ENCODE peak calls at places on chromosomes 1 and 21, in four cellular contexts. R is testis, O is right lobe of liver, S is adrenal gland. J is an unnamed sample.

GRCh38 chr21:28636988-28637691 is 355.5 kb downstream of the LTN1 start:
- DNase-seq in O (no peak), R (no peak), S (no peak), J (no peak)

GRCh38 chr1:181083842-181084605 is 4.5 kb upstream of the IER5 start:
- DNase-seq in S (peak; percentile 86), R (peak; percentile 66), O (peak; percentile 63), J (peak; percentile 79)

GRCh38 chr1:44584167-44584566 is 90.1 kb downstream of the TMEM53 start:
- DNase-seq in O (no peak), S (no peak), R (no peak), J (no peak)

GRCh38 chr1:109722920-109723319 is 10.9 kb downstream of the GSTM5 start:
- DNase-seq in O (no peak), R (no peak), S (no peak), J (no peak)

GRCh38 chr21:32226444-32226843 is 52.4 kb downstream of the MIS18A start:
- DNase-seq in R (no peak), O (no peak), S (no peak), J (no peak)

GRCh38 chr1:162882248-162882666 is 21.3 kb upstream of the CCDC190 start:
- DNase-seq in O (no peak), S (peak; percentile 85), R (no peak), J (no peak)

GRCh38 chr1:24898152-24898908 is 31.7 kb downstream of the RUNX3 start:
- DNase-seq in R (peak; percentile 50), O (peak; percentile 69), S (peak; percentile 69), J (peak; percentile 54)

GRCh38 chr1:200409203-200409760 is 554 bp downstream of the ZNF281 start:
- DNase-seq in O (peak; percentile 66), R (peak; percentile 54), S (peak; percentile 56), J (peak; percentile 70)

GRCh38 chr1:241366196-241366595 is 9.2 kb upstream of the RGS7 start:
- DNase-seq in S (no peak), R (no peak), O (no peak), J (no peak)

GRCh38 chr1:225817611-225818061 is 7.7 kb downstream of the EPHX1 start:
- DNase-seq in O (peak; percentile 88), R (peak; percentile 91), S (peak; percentile 96), J (peak; percentile 46)

GRCh38 chr1:21537932-21538630 is 28.9 kb downstream of the ALPL start:
- DNase-seq in S (peak; percentile 90), O (peak; percentile 84), R (peak; percentile 85), J (no peak)

DNA sequence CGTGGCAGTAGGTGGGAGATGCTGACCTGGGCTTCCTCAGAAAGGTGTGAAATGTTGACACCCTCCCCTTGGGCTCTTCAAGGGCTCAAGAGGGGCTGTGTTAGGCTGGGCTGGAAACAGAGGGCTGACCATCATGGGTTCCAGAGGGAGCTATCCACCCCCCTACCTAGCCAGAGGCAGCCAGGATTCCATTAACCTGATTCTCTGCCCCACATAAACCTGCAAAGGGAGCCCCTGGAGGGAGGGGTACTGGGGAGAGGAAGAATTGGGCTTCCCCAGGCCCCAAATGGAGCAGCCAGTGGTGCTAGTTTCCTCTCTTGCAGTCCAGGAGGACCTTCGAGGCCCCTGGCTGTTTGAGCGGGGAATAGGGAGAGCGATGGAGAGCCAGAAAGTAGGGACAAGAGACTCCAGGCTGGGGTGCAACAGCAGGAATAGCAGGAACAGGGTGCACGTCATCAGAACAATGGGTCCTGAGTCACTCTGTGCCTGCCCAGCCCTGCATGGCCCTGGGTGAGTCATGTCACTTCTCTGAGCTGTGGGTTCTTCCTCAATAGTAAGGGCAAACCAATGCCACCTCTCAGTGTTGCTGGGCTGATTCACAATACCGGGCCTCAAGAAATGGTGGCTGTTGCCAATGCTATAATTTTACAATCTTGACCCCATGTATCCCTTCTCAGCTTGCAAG is 121.2 kb downstream of the EPHB2 start:
- DNase-seq in O (no peak), R (no peak), S (peak; percentile 85), J (no peak)
- TF ChIP-seq POLR2A in O (no peak), R (no peak), S (no peak), J (no peak)

GRCh38 chr1:169119405-169119804 is 12.9 kb downstream of the ATP1B1 start:
- DNase-seq in R (no peak), O (no peak), S (no peak), J (no peak)
- TF ChIP-seq POLR2A in R (no peak), O (no peak), S (no peak), J (no peak)

GRCh38 chr1:64854674-64855073 is 109.8 kb downstream of the RAVER2 start:
- DNase-seq in R (no peak), O (no peak), S (no peak), J (no peak)

GRCh38 chr1:64851664-64852063 is 106.8 kb downstream of the RAVER2 start:
- DNase-seq in O (no peak), R (no peak), S (no peak), J (no peak)

GRCh38 chr1:64855557-64855956 is 110.7 kb downstream of the RAVER2 start:
- DNase-seq in O (no peak), R (no peak), S (no peak), J (no peak)

GRCh38 chr1:64857347-64857746 is 109.0 kb downstream of the JAK1 start:
- DNase-seq in S (no peak), R (no peak), O (no peak), J (no peak)

GRCh38 chr1:64856564-64856963 is 109.8 kb downstream of the JAK1 start:
- DNase-seq in R (no peak), S (peak; percentile 53), O (peak; percentile 73), J (no peak)
- TF ChIP-seq POLR2A in R (no peak), S (no peak), O (no peak), J (no peak)

GRCh38 chr1:52592637-52593323 is 9.4 kb upstream of the GPX7 start:
- DNase-seq in R (no peak), O (no peak), S (no peak), J (no peak)

GRCh38 chr1:52585474-52585873 is 16.7 kb upstream of the GPX7 start:
- DNase-seq in O (no peak), R (no peak), S (no peak), J (no peak)

GRCh38 chr1:52590275-52590674 is 11.9 kb upstream of the GPX7 start:
- DNase-seq in O (no peak), S (no peak), R (no peak), J (no peak)

GRCh38 chr1:52588027-52588426 is 14.1 kb upstream of the GPX7 start:
- DNase-seq in S (no peak), R (no peak), O (no peak), J (no peak)

DNA sequence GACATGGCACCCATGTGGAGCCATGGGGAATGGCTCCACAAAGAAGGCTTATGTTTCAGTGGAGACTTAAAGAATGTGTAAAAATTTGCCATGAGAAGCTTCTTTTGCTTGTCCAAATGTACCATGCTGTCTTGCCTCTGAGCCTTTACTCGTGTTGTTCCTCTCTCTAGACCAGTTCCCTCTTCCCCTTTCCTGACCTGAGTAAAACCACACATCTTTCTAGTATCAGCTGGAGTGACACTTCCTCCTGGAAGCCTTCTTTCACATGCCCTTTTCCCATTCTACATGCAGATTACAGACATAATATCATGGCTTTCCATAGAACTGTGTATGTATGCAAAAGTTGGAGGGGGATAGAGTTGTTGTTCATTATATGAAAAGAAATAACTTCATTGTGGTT is 13.6 kb upstream of the GPX7 start:
- DNase-seq in S (no peak), R (no peak), O (no peak), J (no peak)
- TF ChIP-seq POLR2A in S (no peak), R (no peak), O (no peak), J (no peak)

GRCh38 chr1:3657578-3658230 is 5.4 kb downstream of the TP73 start:
- DNase-seq in O (peak; percentile 45), R (no peak), S (no peak), J (no peak)
- TF ChIP-seq POLR2A in O (no peak), R (no peak), S (no peak), J (no peak)

DNA sequence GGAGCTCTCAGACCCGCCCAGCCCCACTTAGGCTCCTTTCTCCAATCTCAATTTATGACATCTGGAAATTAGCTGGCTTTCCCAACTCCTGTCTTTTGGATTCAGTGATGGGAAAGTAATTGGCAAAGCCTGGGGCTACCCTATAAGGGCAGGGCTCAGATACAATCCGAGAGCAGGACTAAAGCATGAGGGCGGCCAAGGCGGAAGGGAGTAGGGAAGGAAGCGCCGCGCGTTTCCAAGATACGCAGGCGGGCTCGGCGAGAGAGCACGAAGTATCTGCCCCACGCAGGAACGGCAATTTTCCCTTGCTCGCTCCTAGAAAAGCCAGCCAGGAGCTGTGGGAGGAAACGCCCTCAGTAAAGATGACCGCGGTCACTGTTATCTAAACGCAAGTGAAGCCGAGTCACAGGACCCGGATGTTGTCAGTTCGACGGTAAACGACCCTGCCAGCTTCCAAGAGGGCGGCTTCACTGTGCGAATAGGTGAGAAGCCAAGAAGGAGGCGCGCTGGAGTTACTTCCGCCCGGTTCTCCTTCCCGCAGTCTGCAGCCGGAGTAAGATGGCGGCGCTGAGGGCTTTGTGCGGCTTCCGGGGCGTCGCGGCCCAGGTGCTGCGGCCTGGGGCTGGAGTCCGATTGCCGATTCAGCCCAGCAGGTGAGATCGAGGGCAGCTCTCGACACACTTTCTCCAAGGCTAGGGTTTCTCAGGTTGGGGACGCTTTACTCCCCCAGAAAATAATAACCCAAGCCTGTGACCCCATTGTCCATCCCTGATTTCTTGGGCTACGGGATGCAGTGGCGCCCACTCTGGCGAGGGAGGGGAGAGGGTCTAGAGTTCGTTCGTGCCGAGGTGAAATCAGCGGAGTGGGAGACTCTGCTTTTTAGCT is at the start of gene NDUFS2:
- DNase-seq in S (peak; percentile 100), R (peak; percentile 100), O (peak; percentile 98), J (peak; percentile 99)
- TF ChIP-seq POLR2A in S (peak; percentile 51), R (no peak), O (peak; percentile 89), J (peak; percentile 95)

DNA sequence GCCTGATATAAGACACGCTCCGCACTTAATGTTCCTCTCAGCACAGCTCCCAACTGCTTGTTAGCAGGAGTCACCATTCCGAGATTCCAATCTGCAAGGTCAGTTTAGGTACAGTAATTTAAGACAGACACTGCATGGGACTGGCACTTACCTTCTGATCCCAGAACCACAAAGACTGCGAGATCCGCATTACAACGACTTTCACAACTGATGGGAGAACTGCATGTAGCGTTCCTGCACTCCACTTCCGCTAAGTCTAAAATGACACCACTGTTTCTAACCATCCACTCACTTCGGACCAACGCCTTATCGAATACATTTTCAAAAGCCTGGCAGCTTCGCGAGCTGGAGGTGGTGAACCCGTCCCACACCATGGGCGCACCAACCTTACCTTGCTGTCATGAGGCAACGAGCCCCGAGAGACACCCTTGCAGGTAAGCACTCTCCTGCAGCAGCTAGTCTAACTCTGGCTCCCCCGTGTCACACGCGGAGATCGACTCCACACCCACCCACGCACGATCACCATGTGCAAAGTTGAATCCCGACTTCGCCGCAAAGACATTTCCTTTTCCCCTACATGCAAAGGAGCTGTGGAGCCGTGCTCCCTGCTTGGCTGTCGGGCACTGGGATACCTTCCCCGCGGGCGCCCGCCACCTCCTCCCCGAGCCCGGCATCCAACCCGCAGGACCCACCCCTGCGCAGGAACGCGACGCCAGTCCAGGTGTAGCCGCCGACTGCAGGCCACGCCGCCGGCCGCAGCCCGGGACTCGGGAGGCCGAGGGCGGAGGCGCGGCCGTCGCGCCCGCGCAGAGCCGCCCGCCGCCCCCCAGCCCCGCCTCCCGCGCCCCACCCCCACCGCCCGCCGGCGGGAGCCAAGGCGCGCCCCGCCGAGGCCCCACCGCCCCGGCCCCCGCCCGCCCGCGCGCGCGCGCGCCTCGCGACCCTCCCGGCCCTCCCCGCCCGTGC is 733 bp downstream of the TAF5L start:
- DNase-seq in O (peak; percentile 73), S (peak; percentile 60), R (peak; percentile 33), J (peak; percentile 76)
- TF ChIP-seq POLR2A in O (no peak), S (no peak), R (no peak), J (peak; percentile 20)